ENCODE peak calls at places on chromosomes 6 and 20, in four cellular contexts. One of them, this sample, is unnamed.

GRCh38 chr6:99521557-99522286 is 6.5 kb upstream of the USP45 start:
- DNase-seq in HepG2: peak
- DNase-seq in psoas muscle: no peak
- DNase-seq in AG09309: peak
- DNase-seq in this sample: peak

GRCh38 chr6:75762063-75762462 is 13.0 kb downstream of the MYO6 start:
- DNase-seq in HepG2: no peak
- DNase-seq in psoas muscle: no peak
- DNase-seq in AG09309: no peak
- DNase-seq in this sample: no peak

GRCh38 chr6:43103253-43103876 is 27.3 kb downstream of the PTK7 start:
- DNase-seq in HepG2: no peak
- DNase-seq in psoas muscle: no peak
- DNase-seq in AG09309: no peak
- DNase-seq in this sample: no peak

GRCh38 chr6:120608826-120609225 is 725.5 kb downstream of the TBC1D32 start:
- DNase-seq in HepG2: peak
- DNase-seq in psoas muscle: no peak
- DNase-seq in AG09309: no peak
- DNase-seq in this sample: no peak

GRCh38 chr6:15929685-15930084 is 199.2 kb upstream of the MYLIP start:
- DNase-seq in HepG2: no peak
- DNase-seq in psoas muscle: no peak
- DNase-seq in AG09309: no peak
- DNase-seq in this sample: no peak

GRCh38 chr20:20317195-20318113 is 50.5 kb upstream of the INSM1 start:
- DNase-seq in HepG2: no peak
- DNase-seq in psoas muscle: no peak
- DNase-seq in AG09309: no peak
- DNase-seq in this sample: no peak

GRCh38 chr6:135310291-135310690 is 129.2 kb downstream of the MYB start:
- DNase-seq in HepG2: no peak
- DNase-seq in psoas muscle: no peak
- DNase-seq in AG09309: no peak
- DNase-seq in this sample: no peak

GRCh38 chr6:114747995-114748625 is 405.3 kb upstream of the HS3ST5 start:
- DNase-seq in HepG2: peak
- DNase-seq in psoas muscle: no peak
- DNase-seq in AG09309: peak
- DNase-seq in this sample: peak

GRCh38 chr6:132354517-132355167 is 46.6 kb downstream of the MOXD1 start:
- DNase-seq in HepG2: no peak
- DNase-seq in psoas muscle: peak
- DNase-seq in AG09309: no peak
- DNase-seq in this sample: no peak

GRCh38 chr6:158688860-158689259 is 39.0 kb downstream of the SYTL3 start:
- DNase-seq in HepG2: no peak
- DNase-seq in psoas muscle: no peak
- DNase-seq in AG09309: no peak
- DNase-seq in this sample: no peak

GRCh38 chr20:20527661-20528060 is 159.8 kb downstream of the INSM1 start:
- DNase-seq in HepG2: no peak
- DNase-seq in psoas muscle: no peak
- DNase-seq in AG09309: no peak
- DNase-seq in this sample: no peak

GRCh38 chr6:168418631-168419250 is 22.2 kb upstream of the SMOC2 start:
- DNase-seq in HepG2: no peak
- DNase-seq in psoas muscle: no peak
- DNase-seq in AG09309: no peak
- DNase-seq in this sample: no peak

GRCh38 chr6:41092421-41093140 is 19.8 kb downstream of the NFYA start:
- DNase-seq in HepG2: peak
- DNase-seq in psoas muscle: no peak
- DNase-seq in AG09309: no peak
- DNase-seq in this sample: no peak

GRCh38 chr6:143964667-143965066 is 43.4 kb downstream of the PLAGL1 start:
- DNase-seq in HepG2: no peak
- DNase-seq in psoas muscle: peak
- DNase-seq in AG09309: no peak
- DNase-seq in this sample: no peak

GRCh38 chr20:22402550-22402949 is 181.8 kb downstream of the FOXA2 start:
- DNase-seq in HepG2: no peak
- DNase-seq in psoas muscle: no peak
- DNase-seq in AG09309: no peak
- DNase-seq in this sample: no peak

GRCh38 chr6:33962186-33962585 is 158.4 kb upstream of the MLN start:
- DNase-seq in HepG2: no peak
- DNase-seq in psoas muscle: no peak
- DNase-seq in AG09309: peak
- DNase-seq in this sample: no peak

GRCh38 chr6:100343678-100344077 is 121.0 kb downstream of the SIM1 start:
- DNase-seq in HepG2: no peak
- DNase-seq in psoas muscle: no peak
- DNase-seq in AG09309: no peak
- DNase-seq in this sample: no peak

GRCh38 chr6:52745764-52746201 is 17.5 kb downstream of the GSTA2 start:
- DNase-seq in HepG2: peak
- DNase-seq in psoas muscle: no peak
- DNase-seq in AG09309: no peak
- DNase-seq in this sample: no peak

GRCh38 chr6:167229586-167229985 is 61.5 kb upstream of the UNC93A start:
- DNase-seq in HepG2: no peak
- DNase-seq in psoas muscle: no peak
- DNase-seq in AG09309: no peak
- DNase-seq in this sample: no peak
- H3K4me3 ChIP-seq in HepG2: no peak
- H3K4me3 ChIP-seq in psoas muscle: no peak
- H3K4me3 ChIP-seq in AG09309: no peak
- H3K4me3 ChIP-seq in this sample: no peak

GRCh38 chr6:10256113-10256690 is 158.7 kb downstream of the TFAP2A start:
- DNase-seq in HepG2: no peak
- DNase-seq in psoas muscle: no peak
- DNase-seq in AG09309: no peak
- DNase-seq in this sample: no peak
- TF ChIP-seq CTCF in HepG2: no peak
- TF ChIP-seq CTCF in psoas muscle: peak
- TF ChIP-seq CTCF in AG09309: peak
- TF ChIP-seq CTCF in this sample: no peak

DNA sequence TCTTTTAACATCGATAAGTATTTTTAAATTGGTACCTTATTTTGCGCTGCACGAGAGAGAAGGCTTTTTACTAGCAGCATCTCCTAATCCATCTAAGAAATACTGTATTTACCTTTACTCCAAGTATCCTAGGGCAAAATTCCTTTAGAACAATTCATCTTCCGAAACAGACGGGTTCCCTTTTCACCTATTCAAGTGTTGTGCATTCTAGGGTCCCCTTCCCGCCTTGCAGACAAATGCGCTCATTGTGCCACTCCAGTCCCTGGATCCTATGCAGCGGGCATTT is 735 bp upstream of the SCAF8 start:
- DNase-seq in HepG2: no peak
- DNase-seq in psoas muscle: no peak
- DNase-seq in AG09309: no peak
- DNase-seq in this sample: no peak
- H3K4me3 ChIP-seq in HepG2: peak
- H3K4me3 ChIP-seq in psoas muscle: peak
- H3K4me3 ChIP-seq in AG09309: peak
- H3K4me3 ChIP-seq in this sample: peak

GRCh38 chr6:72525821-72526550 is 95.9 kb upstream of the KCNQ5 start:
- DNase-seq in HepG2: no peak
- DNase-seq in psoas muscle: no peak
- DNase-seq in AG09309: no peak
- DNase-seq in this sample: no peak

GRCh38 chr6:72519871-72520270 is 102.0 kb upstream of the KCNQ5 start:
- DNase-seq in HepG2: no peak
- DNase-seq in psoas muscle: no peak
- DNase-seq in AG09309: no peak
- DNase-seq in this sample: no peak

GRCh38 chr6:72524011-72524645 is 97.7 kb upstream of the KCNQ5 start:
- DNase-seq in HepG2: no peak
- DNase-seq in psoas muscle: no peak
- DNase-seq in AG09309: no peak
- DNase-seq in this sample: no peak

GRCh38 chr6:72521684-72522083 is 100.2 kb upstream of the KCNQ5 start:
- DNase-seq in HepG2: no peak
- DNase-seq in psoas muscle: no peak
- DNase-seq in AG09309: no peak
- DNase-seq in this sample: no peak

DNA sequence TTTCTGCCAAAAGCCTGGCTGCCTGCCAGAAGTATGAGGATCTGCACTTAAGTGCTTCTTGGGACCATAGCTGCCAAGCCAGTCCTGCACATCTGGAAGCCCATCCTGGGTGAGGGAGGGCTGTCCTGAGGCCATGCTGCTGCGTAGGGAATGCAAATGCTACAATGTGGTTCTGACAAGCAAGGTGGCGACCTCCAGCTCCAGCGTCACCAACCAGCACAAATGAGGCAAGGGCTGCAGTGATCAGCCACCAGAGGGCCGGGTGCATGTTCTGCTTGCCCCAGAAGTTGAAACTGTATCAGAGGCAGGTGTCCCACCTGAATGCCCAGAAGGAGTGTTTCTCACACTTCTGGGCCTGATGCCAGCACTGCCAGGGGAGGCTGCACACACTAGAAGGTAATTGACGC is 99.1 kb upstream of the KCNQ5 start:
- DNase-seq in HepG2: peak
- DNase-seq in psoas muscle: no peak
- DNase-seq in AG09309: no peak
- DNase-seq in this sample: no peak
- TF ChIP-seq CTCF in HepG2: peak
- TF ChIP-seq CTCF in psoas muscle: no peak
- TF ChIP-seq CTCF in AG09309: no peak
- TF ChIP-seq CTCF in this sample: no peak

GRCh38 chr6:108118791-108119211 is 44.3 kb upstream of the OSTM1 start:
- DNase-seq in HepG2: no peak
- DNase-seq in psoas muscle: no peak
- DNase-seq in AG09309: no peak
- DNase-seq in this sample: no peak

GRCh38 chr6:108118359-108118724 is 43.8 kb upstream of the OSTM1 start:
- DNase-seq in HepG2: no peak
- DNase-seq in psoas muscle: no peak
- DNase-seq in AG09309: no peak
- DNase-seq in this sample: no peak

GRCh38 chr6:108116424-108116780 is 41.9 kb upstream of the OSTM1 start:
- DNase-seq in HepG2: no peak
- DNase-seq in psoas muscle: no peak
- DNase-seq in AG09309: no peak
- DNase-seq in this sample: no peak

GRCh38 chr6:108116781-108117426 is 42.4 kb upstream of the OSTM1 start:
- DNase-seq in HepG2: no peak
- DNase-seq in psoas muscle: no peak
- DNase-seq in AG09309: no peak
- DNase-seq in this sample: no peak

DNA sequence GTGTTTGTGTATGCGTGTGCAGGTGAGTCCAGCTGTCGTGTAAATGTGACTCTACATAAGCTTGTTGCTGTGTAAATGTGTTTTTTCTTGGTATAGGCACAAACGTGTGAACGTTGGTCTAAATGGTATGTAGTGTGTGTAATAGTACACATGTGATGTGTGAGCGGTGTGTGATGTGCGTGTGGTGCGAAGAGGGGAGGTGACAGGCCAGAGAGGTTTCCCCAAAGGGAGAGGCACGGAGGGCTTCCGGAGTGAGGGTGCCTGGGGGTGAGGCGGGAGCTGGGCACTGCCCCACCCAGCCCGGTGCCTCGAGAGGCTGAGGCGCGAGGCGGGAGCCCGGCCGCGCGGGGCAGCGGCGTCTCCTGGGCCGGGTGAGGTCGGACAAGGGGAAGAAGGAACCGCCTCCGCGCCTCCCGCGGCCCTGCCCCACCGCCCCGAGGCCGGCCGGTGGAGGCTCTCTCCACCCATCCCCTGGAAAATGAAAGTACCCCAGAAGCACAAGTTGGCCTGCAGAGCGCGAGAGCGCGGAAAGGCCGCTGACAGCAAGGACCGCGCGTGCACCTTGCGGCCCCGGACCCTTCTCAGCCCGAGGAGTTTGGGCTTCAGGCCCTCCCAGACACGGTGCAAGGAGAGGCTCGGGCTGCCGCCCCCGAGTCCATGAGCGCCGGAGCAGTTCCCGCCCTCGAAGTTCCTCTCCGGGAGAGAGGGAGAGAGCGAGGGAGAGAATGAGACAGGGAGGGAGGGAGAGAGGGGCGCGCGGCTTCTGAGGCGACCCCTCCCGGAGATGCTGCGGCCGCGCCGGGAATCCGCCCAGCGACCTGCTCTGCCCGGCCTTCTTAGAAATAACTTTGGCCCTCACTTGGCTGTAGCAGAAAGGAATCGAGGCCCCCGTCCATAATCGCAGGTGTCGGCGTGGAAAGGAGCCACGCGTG is 43.2 kb upstream of the OSTM1 start:
- DNase-seq in HepG2: no peak
- DNase-seq in psoas muscle: peak
- DNase-seq in AG09309: no peak
- DNase-seq in this sample: no peak
- H3K4me3 ChIP-seq in HepG2: peak
- H3K4me3 ChIP-seq in psoas muscle: peak
- H3K4me3 ChIP-seq in AG09309: peak
- H3K4me3 ChIP-seq in this sample: peak

GRCh38 chr6:170438402-170438753 is 114.7 kb downstream of the PSMB1 start:
- DNase-seq in HepG2: peak
- DNase-seq in psoas muscle: peak
- DNase-seq in AG09309: peak
- DNase-seq in this sample: peak
- TF ChIP-seq CTCF in HepG2: no peak
- TF ChIP-seq CTCF in psoas muscle: no peak
- TF ChIP-seq CTCF in AG09309: no peak
- TF ChIP-seq CTCF in this sample: no peak

DNA sequence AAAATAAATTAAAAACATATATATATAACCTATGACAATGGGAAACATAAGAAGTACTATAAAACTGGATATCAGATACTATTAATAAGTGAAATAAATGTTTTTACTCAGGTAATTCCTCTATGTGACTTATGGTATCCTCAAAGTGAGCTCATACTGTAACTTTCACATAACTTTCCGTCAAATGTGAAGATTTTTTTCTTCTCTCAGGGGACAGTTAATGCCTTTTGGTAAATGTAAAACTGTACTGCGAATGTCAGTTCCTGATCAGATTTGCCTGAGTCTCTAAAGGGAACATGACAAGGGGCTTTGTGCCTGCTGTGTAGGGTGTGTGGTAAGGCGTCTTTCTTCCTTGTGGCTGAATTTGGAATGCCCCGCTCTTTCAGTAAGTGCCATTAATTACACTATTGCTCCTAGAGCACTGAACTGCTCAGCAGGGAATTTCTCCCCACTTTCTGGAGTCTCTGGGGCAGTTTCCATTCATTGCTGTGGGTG is 271.8 kb downstream of the PRL start:
- DNase-seq in HepG2: no peak
- DNase-seq in psoas muscle: no peak
- DNase-seq in AG09309: no peak
- DNase-seq in this sample: no peak
- H3K4me3 ChIP-seq in HepG2: no peak
- H3K4me3 ChIP-seq in psoas muscle: no peak
- H3K4me3 ChIP-seq in AG09309: peak
- H3K4me3 ChIP-seq in this sample: no peak